ENCODE peak calls at places on chromosomes 12 and 14, in six cellular contexts. One of them, this sample, is unnamed.

GRCh38 chr14:94521375-94522114 is 12.3 kb upstream of the SERPINA12 start:
- DNase-seq in progenitor cell of endocrine pancreas: no peak
- DNase-seq in WTC11: no peak
- DNase-seq in epithelial cell of esophagus: no peak
- DNase-seq in CD8-positive, alpha-beta T cell: no peak
- DNase-seq in neural crest cell: no peak
- DNase-seq in this sample: no peak

GRCh38 chr12:86712425-86712843 is 456.2 kb upstream of the MGAT4C start:
- DNase-seq in progenitor cell of endocrine pancreas: no peak
- DNase-seq in WTC11: no peak
- DNase-seq in epithelial cell of esophagus: peak; percentile 98
- DNase-seq in CD8-positive, alpha-beta T cell: no peak
- DNase-seq in neural crest cell: no peak
- DNase-seq in this sample: no peak

GRCh38 chr14:96905065-96905464 is 107.9 kb downstream of the VRK1 start:
- DNase-seq in progenitor cell of endocrine pancreas: no peak
- DNase-seq in WTC11: no peak
- DNase-seq in epithelial cell of esophagus: no peak
- DNase-seq in CD8-positive, alpha-beta T cell: no peak
- DNase-seq in neural crest cell: no peak
- DNase-seq in this sample: no peak

GRCh38 chr14:81559385-81559784 is 25.7 kb upstream of the SEL1L start:
- DNase-seq in progenitor cell of endocrine pancreas: no peak
- DNase-seq in WTC11: no peak
- DNase-seq in epithelial cell of esophagus: no peak
- DNase-seq in CD8-positive, alpha-beta T cell: no peak
- DNase-seq in neural crest cell: no peak
- DNase-seq in this sample: no peak

GRCh38 chr14:104874110-104874531 is 9.1 kb downstream of the CEP170B start:
- DNase-seq in progenitor cell of endocrine pancreas: no peak
- DNase-seq in WTC11: no peak
- DNase-seq in epithelial cell of esophagus: no peak
- DNase-seq in CD8-positive, alpha-beta T cell: no peak
- DNase-seq in neural crest cell: no peak
- DNase-seq in this sample: no peak

GRCh38 chr12:40557980-40558379 is 134.3 kb upstream of the CNTN1 start:
- DNase-seq in progenitor cell of endocrine pancreas: no peak
- DNase-seq in WTC11: no peak
- DNase-seq in epithelial cell of esophagus: no peak
- DNase-seq in CD8-positive, alpha-beta T cell: no peak
- DNase-seq in neural crest cell: no peak
- DNase-seq in this sample: no peak

GRCh38 chr14:100504372-100505078 is 82.7 kb downstream of the BEGAIN start:
- DNase-seq in progenitor cell of endocrine pancreas: no peak
- DNase-seq in WTC11: no peak
- DNase-seq in epithelial cell of esophagus: peak; percentile 33
- DNase-seq in CD8-positive, alpha-beta T cell: no peak
- DNase-seq in neural crest cell: no peak
- DNase-seq in this sample: no peak

GRCh38 chr14:91889477-91890211 is 22.3 kb upstream of the TC2N start:
- DNase-seq in progenitor cell of endocrine pancreas: no peak
- DNase-seq in WTC11: no peak
- DNase-seq in epithelial cell of esophagus: no peak
- DNase-seq in CD8-positive, alpha-beta T cell: no peak
- DNase-seq in neural crest cell: no peak
- DNase-seq in this sample: no peak

GRCh38 chr12:106585862-106586534 is 3.2 kb downstream of the RFX4 start:
- DNase-seq in progenitor cell of endocrine pancreas: peak; percentile 23
- DNase-seq in WTC11: peak; percentile 75
- DNase-seq in epithelial cell of esophagus: no peak
- DNase-seq in CD8-positive, alpha-beta T cell: no peak
- DNase-seq in neural crest cell: peak; percentile 35
- DNase-seq in this sample: peak; percentile 41

GRCh38 chr14:75254901-75255300 is 23.7 kb upstream of the FOS start:
- DNase-seq in progenitor cell of endocrine pancreas: no peak
- DNase-seq in WTC11: no peak
- DNase-seq in epithelial cell of esophagus: peak; percentile 84
- DNase-seq in CD8-positive, alpha-beta T cell: no peak
- DNase-seq in neural crest cell: no peak
- DNase-seq in this sample: no peak

GRCh38 chr12:50505386-50505827 is 622 bp downstream of the DIP2B start:
- DNase-seq in progenitor cell of endocrine pancreas: no peak
- DNase-seq in WTC11: peak; percentile 31
- DNase-seq in epithelial cell of esophagus: peak; percentile 28
- DNase-seq in CD8-positive, alpha-beta T cell: peak; percentile 35
- DNase-seq in neural crest cell: no peak
- DNase-seq in this sample: no peak

GRCh38 chr14:89620436-89620835 is 203.4 kb upstream of the FOXN3 start:
- DNase-seq in progenitor cell of endocrine pancreas: no peak
- DNase-seq in WTC11: no peak
- DNase-seq in epithelial cell of esophagus: no peak
- DNase-seq in CD8-positive, alpha-beta T cell: no peak
- DNase-seq in neural crest cell: no peak
- DNase-seq in this sample: no peak

GRCh38 chr14:89621791-89622638 is 205.0 kb upstream of the FOXN3 start:
- DNase-seq in progenitor cell of endocrine pancreas: no peak
- DNase-seq in WTC11: no peak
- DNase-seq in epithelial cell of esophagus: no peak
- DNase-seq in CD8-positive, alpha-beta T cell: no peak
- DNase-seq in neural crest cell: no peak
- DNase-seq in this sample: no peak

GRCh38 chr14:89618821-89619551 is 202.0 kb upstream of the FOXN3 start:
- DNase-seq in progenitor cell of endocrine pancreas: peak; percentile 52
- DNase-seq in WTC11: peak; percentile 73
- DNase-seq in epithelial cell of esophagus: peak; percentile 68
- DNase-seq in CD8-positive, alpha-beta T cell: peak; percentile 66
- DNase-seq in neural crest cell: peak; percentile 56
- DNase-seq in this sample: peak; percentile 81

GRCh38 chr14:89619616-89620273 is 202.7 kb upstream of the FOXN3 start:
- DNase-seq in progenitor cell of endocrine pancreas: no peak
- DNase-seq in WTC11: no peak
- DNase-seq in epithelial cell of esophagus: no peak
- DNase-seq in CD8-positive, alpha-beta T cell: no peak
- DNase-seq in neural crest cell: no peak
- DNase-seq in this sample: no peak

DNA sequence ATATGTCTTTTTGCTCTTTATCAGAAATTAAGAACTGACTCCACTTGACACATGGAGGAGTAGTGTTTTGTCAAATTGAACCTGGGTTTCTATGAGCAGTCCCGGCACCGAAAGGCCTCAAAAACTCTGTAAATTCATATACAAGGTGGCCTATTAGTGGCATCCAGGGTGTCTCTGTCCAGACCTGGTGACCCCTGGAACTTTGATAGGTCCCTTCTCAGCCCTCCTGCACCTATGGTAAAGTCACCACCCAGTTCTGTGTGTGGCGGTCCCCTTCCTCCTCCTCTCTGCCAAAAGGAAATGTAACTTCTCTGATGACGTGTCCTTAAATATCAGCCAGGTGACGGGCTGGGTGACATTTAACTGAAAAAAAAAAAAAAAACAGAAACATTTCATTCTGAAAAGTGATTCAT is 204.0 kb upstream of the FOXN3 start:
- DNase-seq in progenitor cell of endocrine pancreas: no peak
- DNase-seq in WTC11: no peak
- DNase-seq in epithelial cell of esophagus: no peak
- DNase-seq in CD8-positive, alpha-beta T cell: peak; percentile 54
- DNase-seq in neural crest cell: no peak
- DNase-seq in this sample: no peak
- TF ChIP-seq CTCF in progenitor cell of endocrine pancreas: no peak
- TF ChIP-seq CTCF in WTC11: no peak
- TF ChIP-seq CTCF in epithelial cell of esophagus: no peak
- TF ChIP-seq CTCF in CD8-positive, alpha-beta T cell: no peak
- TF ChIP-seq CTCF in neural crest cell: no peak
- TF ChIP-seq CTCF in this sample: no peak

GRCh38 chr14:20935303-20935984 is 19.8 kb upstream of the RNASE2 start:
- DNase-seq in progenitor cell of endocrine pancreas: no peak
- DNase-seq in WTC11: no peak
- DNase-seq in epithelial cell of esophagus: no peak
- DNase-seq in CD8-positive, alpha-beta T cell: no peak
- DNase-seq in neural crest cell: no peak
- DNase-seq in this sample: no peak

GRCh38 chr14:20934148-20934762 is 21.0 kb upstream of the RNASE2 start:
- DNase-seq in progenitor cell of endocrine pancreas: peak; percentile 47
- DNase-seq in WTC11: peak; percentile 90
- DNase-seq in epithelial cell of esophagus: peak; percentile 8
- DNase-seq in CD8-positive, alpha-beta T cell: no peak
- DNase-seq in neural crest cell: peak; percentile 45
- DNase-seq in this sample: peak; percentile 70
- TF ChIP-seq CTCF in progenitor cell of endocrine pancreas: peak; percentile 71
- TF ChIP-seq CTCF in WTC11: peak; percentile 89
- TF ChIP-seq CTCF in epithelial cell of esophagus: peak; percentile 25
- TF ChIP-seq CTCF in CD8-positive, alpha-beta T cell: peak; percentile 28
- TF ChIP-seq CTCF in neural crest cell: peak; percentile 67
- TF ChIP-seq CTCF in this sample: peak; percentile 90

DNA sequence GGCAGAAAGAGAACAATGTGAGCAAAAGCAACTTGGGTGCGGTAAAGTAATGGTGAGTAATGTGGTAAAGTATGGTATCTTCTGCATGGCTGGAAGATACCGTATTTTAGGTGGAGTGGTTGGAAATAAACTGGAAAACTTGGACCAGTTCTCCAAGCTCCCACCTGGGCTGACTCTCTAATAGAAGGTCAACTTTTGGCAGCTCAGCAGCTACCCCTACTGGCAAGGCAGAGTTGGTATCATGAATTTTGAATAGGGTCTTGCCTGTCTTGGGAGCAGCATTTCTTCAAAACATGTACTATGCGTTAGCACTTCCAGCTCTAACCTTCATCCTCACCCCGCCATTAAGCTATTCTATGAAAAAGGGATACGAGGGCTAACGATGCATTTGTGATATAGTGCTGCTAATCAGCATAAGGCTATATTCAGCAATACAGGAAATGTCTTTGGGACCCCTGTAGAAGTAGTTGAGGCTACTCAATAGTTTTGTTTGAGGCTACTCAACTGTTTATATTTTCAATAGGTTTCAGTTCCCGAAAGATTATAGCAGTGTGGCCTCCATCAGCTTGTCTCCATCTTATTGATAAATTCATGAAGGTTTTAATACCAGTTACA is 276.3 kb upstream of the FAR2 start:
- DNase-seq in progenitor cell of endocrine pancreas: peak; percentile 71
- DNase-seq in WTC11: peak; percentile 76
- DNase-seq in epithelial cell of esophagus: peak; percentile 79
- DNase-seq in CD8-positive, alpha-beta T cell: no peak
- DNase-seq in neural crest cell: peak; percentile 71
- DNase-seq in this sample: peak; percentile 77
- TF ChIP-seq CTCF in progenitor cell of endocrine pancreas: peak; percentile 92
- TF ChIP-seq CTCF in WTC11: peak; percentile 88
- TF ChIP-seq CTCF in epithelial cell of esophagus: peak; percentile 81
- TF ChIP-seq CTCF in CD8-positive, alpha-beta T cell: no peak
- TF ChIP-seq CTCF in neural crest cell: peak; percentile 89
- TF ChIP-seq CTCF in this sample: peak; percentile 65

DNA sequence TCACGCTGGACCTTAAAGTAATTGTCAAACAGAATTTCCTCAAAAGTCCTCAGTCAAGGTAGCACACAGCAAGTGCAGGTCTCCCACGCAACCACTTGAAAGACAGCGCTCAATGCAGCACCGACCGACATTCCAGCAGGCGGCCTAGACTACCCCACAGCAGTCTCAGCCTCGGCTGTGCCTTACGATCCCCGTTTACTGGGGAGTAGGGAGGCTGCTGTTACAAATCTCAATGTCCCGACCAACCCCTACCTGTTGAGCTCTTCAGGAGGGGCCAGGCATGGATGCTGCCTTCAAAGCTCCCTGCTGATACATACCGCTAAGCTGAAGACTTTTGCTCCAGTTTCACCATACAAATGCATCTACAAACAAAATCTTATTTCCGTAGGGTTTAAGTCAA is 21.8 kb downstream of the VPS37B start:
- DNase-seq in progenitor cell of endocrine pancreas: no peak
- DNase-seq in WTC11: no peak
- DNase-seq in epithelial cell of esophagus: no peak
- DNase-seq in CD8-positive, alpha-beta T cell: peak; percentile 46
- DNase-seq in neural crest cell: no peak
- DNase-seq in this sample: no peak
- TF ChIP-seq CTCF in progenitor cell of endocrine pancreas: peak; percentile 15
- TF ChIP-seq CTCF in WTC11: no peak
- TF ChIP-seq CTCF in epithelial cell of esophagus: no peak
- TF ChIP-seq CTCF in CD8-positive, alpha-beta T cell: no peak
- TF ChIP-seq CTCF in neural crest cell: no peak
- TF ChIP-seq CTCF in this sample: no peak